ENCODE peak calls at places on chromosome 21, in eight cellular contexts. U, X, S, E, F, R, W and A are unnamed samples.
A peak's percentile ranks its signal among the peaks of the same experiment; 100 is the strongest.

GRCh38 chr21:34962586-34963222 is 86.4 kb downstream of the RUNX1 start:
- DNase-seq in U (peak; percentile 29), X (no peak), S (no peak), E (no peak), F (no peak), R (no peak), W (no peak), A (no peak)

GRCh38 chr21:44755227-44755626 is 43.9 kb upstream of the TSPEAR start:
- DNase-seq in U (no peak), X (peak; percentile 52), S (no peak), E (no peak), F (no peak), R (no peak), W (no peak), A (no peak)

GRCh38 chr21:14356771-14357170 is 26.2 kb downstream of the HSPA13 start:
- DNase-seq in U (no peak), X (no peak), S (no peak), E (peak; percentile 19), F (no peak), R (no peak), W (no peak), A (no peak)

GRCh38 chr21:17435565-17436543 is 77.0 kb upstream of the CXADR start:
- DNase-seq in U (no peak), X (no peak), S (no peak), E (peak; percentile 38), F (no peak), R (peak; percentile 6), W (no peak), A (no peak)

GRCh38 chr21:20997633-20998455 is at the start of gene NCAM2:
- DNase-seq in U (peak; percentile 61), X (peak; percentile 68), S (peak; percentile 61), E (peak; percentile 41), F (peak; percentile 67), R (no peak), W (peak; percentile 69), A (peak; percentile 82)

GRCh38 chr21:46117586-46118304 is 19.8 kb downstream of the COL6A2 start:
- DNase-seq in U (no peak), X (no peak), S (no peak), E (no peak), F (no peak), R (no peak), W (no peak), A (no peak)

GRCh38 chr21:44932366-44933181 is 7.3 kb upstream of the SLX9 start:
- DNase-seq in U (no peak), X (no peak), S (peak; percentile 71), E (peak; percentile 51), F (peak; percentile 33), R (no peak), W (peak; percentile 66), A (peak; percentile 47)

GRCh38 chr21:36854391-36854790 is 112.1 kb downstream of the HLCS start:
- DNase-seq in U (peak; percentile 35), X (peak; percentile 61), S (peak; percentile 23), E (peak; percentile 42), F (peak; percentile 69), R (peak; percentile 60), W (no peak), A (peak; percentile 59)

GRCh38 chr21:37459575-37459974 is 93.0 kb downstream of the DYRK1A start:
- DNase-seq in U (no peak), X (peak; percentile 75), S (no peak), E (no peak), F (no peak), R (no peak), W (no peak), A (no peak)

GRCh38 chr21:46002841-46003574 is 21.4 kb downstream of the COL6A1 start:
- DNase-seq in U (no peak), X (no peak), S (no peak), E (no peak), F (no peak), R (no peak), W (no peak), A (no peak)

GRCh38 chr21:43718872-43719747 is at the start of gene PDXK:
- DNase-seq in U (peak; percentile 71), X (peak; percentile 87), S (peak; percentile 82), E (peak; percentile 82), F (peak; percentile 73), R (peak; percentile 64), W (peak; percentile 83), A (peak; percentile 89)

GRCh38 chr21:45727390-45727789 is 83.9 kb downstream of the PCBP3 start:
- DNase-seq in U (no peak), X (no peak), S (no peak), E (no peak), F (no peak), R (no peak), W (no peak), A (no peak)

GRCh38 chr21:15272591-15272990 is 207.8 kb upstream of the NRIP1 start:
- DNase-seq in U (no peak), X (no peak), S (no peak), E (no peak), F (no peak), R (no peak), W (no peak), A (no peak)

GRCh38 chr21:36543924-36544323 is 64.0 kb upstream of the CLDN14 start:
- DNase-seq in U (no peak), X (no peak), S (no peak), E (no peak), F (no peak), R (no peak), W (no peak), A (no peak)

GRCh38 chr21:29346771-29347170 is 48.0 kb downstream of the BACH1 start:
- DNase-seq in U (no peak), X (no peak), S (no peak), E (no peak), F (no peak), R (no peak), W (no peak), A (no peak)

GRCh38 chr21:43801006-43801783 is 11.8 kb downstream of the RRP1 start:
- DNase-seq in U (no peak), X (no peak), S (no peak), E (no peak), F (no peak), R (no peak), W (no peak), A (no peak)

GRCh38 chr21:31755027-31755426 is 23.1 kb upstream of the SCAF4 start:
- DNase-seq in U (no peak), X (no peak), S (no peak), E (no peak), F (no peak), R (no peak), W (no peak), A (no peak)